ENCODE peak calls at places on chromosomes 7 and 10, in four cellular contexts. M is HepG2, T is WTC11, J is K562. B is an unnamed sample.

GRCh38 chr7:81725003-81725402 is 44.8 kb downstream of the HGF start:
- DNase-seq in T (no peak), M (no peak), J (no peak), B (no peak)

GRCh38 chr10:126242352-126243260 is 145.7 kb downstream of the ADAM12 start:
- DNase-seq in M (no peak), T (no peak), J (no peak), B (no peak)

GRCh38 chr10:33303988-33304387 is 30.5 kb downstream of the NRP1 start:
- DNase-seq in M (no peak), J (no peak), T (no peak), B (no peak)

GRCh38 chr10:64880546-64880945 is 1359.3 kb downstream of the REEP3 start:
- DNase-seq in T (no peak), M (no peak), J (no peak), B (no peak)

GRCh38 chr7:95718556-95719410 is 53.6 kb upstream of the DYNC1I1 start:
- DNase-seq in T (no peak), J (no peak), M (no peak), B (peak; percentile 21)

GRCh38 chr7:80597875-80598274 is 40.6 kb upstream of the CD36 start:
- DNase-seq in M (no peak), J (no peak), T (no peak), B (no peak)

GRCh38 chr10:50582766-50583762 is 40.7 kb downstream of the SGMS1 start:
- DNase-seq in J (peak; percentile 90), T (no peak), M (no peak), B (peak; percentile 24)

GRCh38 chr10:77920495-77920894 is 6.1 kb downstream of the DLG5 start:
- DNase-seq in T (no peak), J (no peak), M (no peak), B (no peak)

GRCh38 chr10:133475821-133476640 is 22.3 kb downstream of the SCART1 start:
- DNase-seq in T (no peak), M (no peak), J (no peak), B (no peak)

GRCh38 chr10:15824498-15824897 is 35.8 kb downstream of the MINDY3 start:
- DNase-seq in M (no peak), T (no peak), J (no peak), B (peak; percentile 9)

GRCh38 chr7:28466341-28466740 is 54.0 kb downstream of the CREB5 start:
- DNase-seq in M (no peak), J (no peak), T (no peak), B (no peak)

GRCh38 chr7:149716007-149716931 is 57.1 kb downstream of the ZNF467 start:
- DNase-seq in T (no peak), J (peak; percentile 8), M (no peak), B (peak; percentile 41)

GRCh38 chr7:96297873-96298272 is 24.0 kb downstream of the SLC25A13 start:
- DNase-seq in M (peak; percentile 83), J (no peak), T (no peak), B (no peak)

GRCh38 chr10:69065406-69066361 is 22.2 kb upstream of the SRGN start:
- DNase-seq in T (no peak), M (no peak), J (no peak), B (no peak)

GRCh38 chr7:79386688-79387422 is 66.6 kb downstream of the MAGI2 start:
- DNase-seq in M (no peak), T (no peak), J (no peak), B (peak; percentile 72)

GRCh38 chr7:139099181-139099947 is 10.2 kb downstream of the ZC3HAV1 start:
- DNase-seq in M (no peak), J (no peak), T (no peak), B (no peak)

GRCh38 chr10:48444266-48444665 is 137.8 kb downstream of the MAPK8 start:
- DNase-seq in T (no peak), M (peak; percentile 14), J (no peak), B (peak; percentile 57)

GRCh38 chr10:120456626-120457430 is at the start of gene PLPP4:
- DNase-seq in T (peak; percentile 52), J (peak; percentile 29), M (no peak), B (no peak)

GRCh38 chr7:114302858-114303257 is 111.8 kb upstream of the FOXP2 start:
- DNase-seq in T (no peak), J (no peak), M (no peak), B (no peak)

GRCh38 chr10:50422259-50422658 is 170.9 kb upstream of the ASAH2 start:
- DNase-seq in M (no peak), T (no peak), J (no peak), B (no peak)

GRCh38 chr7:83824214-83824613 is 175.3 kb upstream of the SEMA3E start:
- DNase-seq in M (no peak), J (no peak), T (no peak), B (no peak)

GRCh38 chr10:75466886-75467285 is 35.5 kb downstream of the LRMDA start:
- DNase-seq in T (no peak), J (no peak), M (no peak), B (no peak)

GRCh38 chr7:70498633-70499032 is 633.3 kb upstream of the GALNT17 start:
- DNase-seq in J (no peak), M (no peak), T (no peak), B (no peak)

GRCh38 chr7:157466473-157467261 is 129.9 kb downstream of the DNAJB6 start:
- DNase-seq in M (no peak), J (no peak), T (no peak), B (no peak)

GRCh38 chr10:70378122-70378521 is 4.3 kb downstream of the LRRC20 start:
- DNase-seq in J (no peak), T (no peak), M (no peak), B (peak; percentile 81)

GRCh38 chr7:151796091-151796870 is 80.6 kb downstream of the PRKAG2 start:
- DNase-seq in T (no peak), J (peak; percentile 33), M (no peak), B (peak; percentile 55)
- TF ChIP-seq ESRRA in T (no peak), J (no peak), M (no peak), B (no peak)

DNA sequence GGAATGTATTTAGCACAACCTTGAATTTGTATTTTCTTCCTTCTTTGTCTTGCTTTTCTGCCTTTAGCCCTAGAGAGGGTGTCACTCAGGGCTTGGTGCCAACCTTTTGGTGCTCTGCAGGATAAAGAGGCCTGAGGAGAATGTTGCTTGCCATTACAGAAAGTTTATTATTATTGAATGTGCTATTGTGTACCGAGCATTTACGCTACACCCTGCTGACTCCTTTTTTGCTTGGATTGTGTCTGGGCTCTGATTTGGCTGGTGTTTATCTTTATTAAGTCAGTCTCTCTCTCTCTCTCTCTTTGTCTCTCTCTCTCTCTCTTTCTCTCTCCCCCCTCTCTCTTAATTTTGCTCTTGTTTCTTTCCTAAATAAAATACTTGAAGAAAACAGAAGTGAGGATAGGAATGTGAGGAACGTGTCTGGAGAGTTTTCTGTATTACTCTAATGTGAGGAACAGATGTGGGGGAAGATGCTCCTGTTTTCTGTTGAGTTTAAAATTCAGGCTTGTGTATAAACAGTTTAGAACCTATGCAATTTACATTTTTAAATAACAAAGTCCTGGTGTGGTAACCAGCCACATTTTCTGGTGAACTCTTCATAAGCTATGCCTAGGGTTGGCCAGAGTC is 284.3 kb upstream of the PHYHIPL start:
- DNase-seq in J (no peak), M (no peak), T (no peak), B (no peak)
- TF ChIP-seq NR3C1 in J (no peak), M (no peak), T (no peak), B (no peak)

DNA sequence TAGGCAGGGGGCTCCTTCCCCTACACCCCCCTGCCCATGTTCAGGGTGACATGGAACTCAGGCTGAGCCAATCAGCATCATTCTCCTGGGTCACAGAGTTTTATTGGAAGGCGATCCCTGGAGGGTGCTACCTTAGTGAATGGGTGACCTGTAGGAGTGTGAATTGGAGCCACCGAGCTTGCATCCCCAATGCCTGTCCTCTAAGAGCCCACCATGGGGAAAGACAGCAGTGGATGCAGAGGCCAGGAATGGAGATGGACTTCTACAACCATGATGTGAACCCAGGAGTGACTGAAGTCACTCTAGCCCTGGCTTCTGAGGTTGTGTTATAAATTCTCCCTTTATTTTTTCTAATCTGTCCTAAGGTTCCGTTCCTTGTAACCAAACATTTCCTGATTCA is 89.4 kb downstream of the CCDC71L start:
- DNase-seq in J (no peak), T (no peak), M (no peak), B (no peak)
- TF ChIP-seq ESRRA in J (no peak), T (no peak), M (no peak), B (no peak)

DNA sequence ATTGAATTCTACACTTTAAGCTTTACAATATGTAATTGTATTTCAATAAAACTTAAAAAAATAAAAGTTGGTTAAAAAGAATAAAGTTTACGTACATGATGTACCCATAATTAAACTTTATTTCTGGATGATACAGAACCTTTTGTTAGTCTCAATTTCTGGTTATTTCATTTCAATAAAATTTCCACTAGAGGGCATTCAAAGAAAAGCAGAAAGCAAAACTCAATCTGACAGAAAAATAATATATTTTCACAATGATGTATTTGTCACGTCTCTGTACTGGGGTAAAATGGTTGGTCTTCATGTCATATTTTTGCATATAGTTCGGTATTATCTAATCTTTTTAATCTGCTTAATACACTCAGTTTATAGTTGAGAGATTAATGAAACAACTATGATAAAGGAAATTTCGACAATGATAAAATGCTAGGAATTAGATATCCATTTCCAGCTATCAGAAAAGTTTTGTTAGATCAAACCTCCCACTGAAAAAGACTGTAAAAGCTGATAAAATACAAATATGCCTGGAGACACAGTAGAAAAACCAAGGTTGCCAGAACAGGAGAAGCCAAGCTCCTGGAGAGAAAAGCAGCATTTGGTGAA is 27.4 kb downstream of the ASZ1 start:
- DNase-seq in J (no peak), T (no peak), M (no peak), B (no peak)
- TF ChIP-seq NR3C1 in J (no peak), T (no peak), M (no peak), B (no peak)

GRCh38 chr7:46982928-46983327 is 599.0 kb downstream of the TNS3 start:
- DNase-seq in J (no peak), T (no peak), M (no peak), B (no peak)
- TF ChIP-seq ESRRA in J (no peak), T (no peak), M (no peak), B (no peak)

GRCh38 chr7:115478426-115478825 is 552.1 kb downstream of the TFEC start:
- DNase-seq in M (no peak), J (no peak), T (no peak), B (no peak)
- TF ChIP-seq NR3C1 in M (no peak), J (no peak), T (no peak), B (no peak)

DNA sequence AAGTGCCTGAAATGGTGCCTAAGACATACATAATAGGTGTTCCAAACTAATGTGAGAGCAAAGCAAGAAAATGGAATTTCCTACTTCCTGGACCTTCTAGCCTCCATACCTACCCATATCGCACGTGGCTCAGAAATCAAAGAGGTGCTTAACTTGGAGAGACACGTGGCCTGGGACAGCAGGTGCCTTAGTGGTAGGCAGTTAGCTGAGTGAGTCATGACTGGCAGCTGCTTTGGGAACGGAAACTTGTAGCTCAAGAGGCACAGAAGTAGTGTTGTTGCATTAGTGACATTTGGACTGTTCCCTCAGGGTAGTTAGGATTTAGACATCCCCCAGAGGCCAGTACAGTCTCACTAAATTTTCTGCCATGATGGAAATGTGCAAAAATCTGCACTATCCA is 12.0 kb upstream of the BMPER start:
- DNase-seq in J (no peak), M (no peak), T (no peak), B (no peak)
- TF ChIP-seq ESRRA in J (no peak), M (no peak), T (no peak), B (no peak)

B was measured in A549.